ENCODE peak calls at places on chromosomes 1 and 21, in eight cellular contexts. E is astrocyte of the spinal cord, L is endothelial cell of umbilical vein, F is tibial artery, U is left ventricle myocardium inferior, C is Peyer's patch, M is GM13976, V is H9. O is an unnamed sample.

GRCh38 chr1:2212542-2213491 is 15.3 kb upstream of the SKI start:
- DNase-seq in E (peak), L (peak), F (peak), U (peak), C (peak), M (peak), V (peak), O (peak)

GRCh38 chr21:17793675-17794123 is 25.5 kb downstream of the C21orf91 start:
- DNase-seq in E (peak), L (peak), F (no peak), U (no peak), C (no peak), M (no peak), V (no peak), O (no peak)

GRCh38 chr21:41185802-41186201 is 17.8 kb downstream of the BACE2 start:
- DNase-seq in E (no peak), L (no peak), F (no peak), U (no peak), C (no peak), M (no peak), V (no peak), O (no peak)

GRCh38 chr1:162987866-162988265 is 81.3 kb upstream of the RGS4 start:
- DNase-seq in E (peak), L (peak), F (no peak), U (no peak), C (no peak), M (no peak), V (no peak), O (no peak)

GRCh38 chr1:9382923-9383491 is 90.3 kb downstream of the SPSB1 start:
- DNase-seq in E (no peak), L (no peak), F (no peak), U (no peak), C (no peak), M (no peak), V (no peak), O (peak)

GRCh38 chr1:90434460-90434859 is 282.6 kb downstream of the BARHL2 start:
- DNase-seq in E (no peak), L (peak), F (no peak), U (no peak), C (no peak), M (no peak), V (peak), O (no peak)

GRCh38 chr1:153977250-153978240 is at the start of gene JTB:
- DNase-seq in E (peak), L (peak), F (peak), U (peak), C (peak), M (peak), V (peak), O (peak)

GRCh38 chr1:1573843-1574720 is 581 bp downstream of the SSU72 start:
- DNase-seq in E (peak), L (peak), F (peak), U (peak), C (no peak), M (peak), V (peak), O (peak)

GRCh38 chr1:221381858-221382623 is 359.8 kb downstream of the DUSP10 start:
- DNase-seq in E (no peak), L (no peak), F (no peak), U (no peak), C (no peak), M (no peak), V (no peak), O (no peak)

GRCh38 chr1:50047916-50048694 is 24.4 kb upstream of the AGBL4 start:
- DNase-seq in E (no peak), L (no peak), F (no peak), U (no peak), C (peak), M (no peak), V (peak), O (peak)

GRCh38 chr1:31583995-31584868 is 7.9 kb downstream of the TINAGL1 start:
- DNase-seq in E (peak), L (peak), F (peak), U (peak), C (no peak), M (no peak), V (no peak), O (no peak)

GRCh38 chr1:7224644-7225043 is 439.4 kb downstream of the CAMTA1 start:
- DNase-seq in E (no peak), L (no peak), F (no peak), U (no peak), C (no peak), M (no peak), V (peak), O (no peak)

GRCh38 chr1:91889717-91890459 is 3.9 kb upstream of the TGFBR3 start:
- DNase-seq in E (no peak), L (peak), F (no peak), U (no peak), C (no peak), M (no peak), V (no peak), O (no peak)

GRCh38 chr1:91894036-91894761 is 8.2 kb upstream of the TGFBR3 start:
- DNase-seq in E (no peak), L (no peak), F (no peak), U (no peak), C (no peak), M (no peak), V (no peak), O (no peak)

GRCh38 chr1:91891969-91892368 is 6.0 kb upstream of the TGFBR3 start:
- DNase-seq in E (peak), L (no peak), F (no peak), U (no peak), C (no peak), M (no peak), V (peak), O (no peak)

GRCh38 chr1:91895832-91896556 is 10.0 kb upstream of the TGFBR3 start:
- DNase-seq in E (no peak), L (no peak), F (no peak), U (no peak), C (no peak), M (no peak), V (no peak), O (no peak)

DNA sequence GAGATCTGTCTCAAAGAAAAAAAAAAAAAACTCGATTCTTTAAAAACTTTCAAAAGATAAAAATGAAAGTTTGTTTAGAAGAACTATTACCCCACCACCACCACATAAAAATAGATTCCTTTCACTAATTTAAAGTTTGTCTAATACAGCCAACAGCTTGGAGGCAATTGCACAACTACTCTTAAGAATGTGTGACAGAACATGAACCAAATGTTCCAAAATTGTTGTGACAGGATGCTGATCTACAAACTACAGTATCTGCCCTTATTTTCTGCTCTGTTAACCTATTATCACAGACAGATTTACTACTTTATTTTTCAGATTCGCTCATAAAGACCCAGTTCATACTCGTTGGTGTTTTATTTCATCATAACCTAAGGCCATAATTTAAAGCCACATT is 5.5 kb upstream of the TGFBR3 start:
- DNase-seq in E (no peak), L (no peak), F (no peak), U (no peak), C (no peak), M (no peak), V (no peak), O (no peak)
- TF ChIP-seq CTCF in E (no peak), L (no peak), F (no peak), U (no peak), C (no peak), M (no peak), V (no peak), O (no peak)

GRCh38 chr21:38048241-38048640 is 132.0 kb upstream of the KCNJ6 start:
- DNase-seq in E (no peak), L (no peak), F (no peak), U (no peak), C (no peak), M (no peak), V (no peak), O (no peak)
- TF ChIP-seq CTCF in E (no peak), L (no peak), F (no peak), U (no peak), C (no peak), M (no peak), V (no peak), O (no peak)

GRCh38 chr1:23854568-23854967 is 13.5 kb downstream of the FUCA1 start:
- DNase-seq in E (no peak), L (peak), F (no peak), U (no peak), C (no peak), M (no peak), V (no peak), O (no peak)
- TF ChIP-seq CTCF in E (peak), L (peak), F (no peak), U (peak), C (no peak), M (peak), V (peak), O (no peak)

DNA sequence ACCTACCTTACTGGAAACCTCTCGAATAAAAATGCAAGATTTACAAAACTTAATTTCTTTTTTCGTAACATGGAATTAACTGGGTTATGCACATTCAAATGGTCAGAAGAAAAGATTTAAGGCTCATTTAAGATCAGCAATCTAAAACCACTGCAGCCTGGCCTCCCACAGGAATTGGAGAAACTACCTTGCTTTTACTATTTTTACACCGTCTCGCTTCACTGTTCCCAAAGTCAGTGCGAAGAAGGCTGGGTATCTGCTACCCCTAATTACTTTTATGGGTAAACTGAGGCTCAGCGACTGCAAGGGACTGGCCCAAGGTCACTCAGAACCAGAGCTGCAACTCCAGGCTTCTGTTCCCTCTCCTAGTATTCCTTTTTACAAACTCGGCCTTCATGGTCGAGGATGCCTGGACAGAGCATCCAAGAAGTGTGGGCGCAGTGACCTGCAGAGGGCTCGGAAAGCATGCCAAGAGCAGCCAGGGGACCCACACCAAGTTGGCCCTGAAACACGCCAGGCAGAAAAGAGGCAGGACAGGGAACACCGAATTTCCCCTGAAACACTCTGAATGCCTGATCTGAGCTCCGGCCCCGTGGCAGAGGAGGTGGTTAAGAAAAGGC is 931 bp downstream of the PAXBP1 start:
- DNase-seq in E (peak), L (peak), F (peak), U (peak), C (no peak), M (no peak), V (no peak), O (no peak)
- TF ChIP-seq CTCF in E (no peak), L (no peak), F (no peak), U (no peak), C (no peak), M (no peak), V (no peak), O (no peak)

GRCh38 chr21:37060296-37060695 is 12.6 kb downstream of the PIGP start:
- DNase-seq in E (peak), L (peak), F (peak), U (no peak), C (no peak), M (no peak), V (peak), O (peak)
- TF ChIP-seq CTCF in E (peak), L (no peak), F (no peak), U (no peak), C (no peak), M (no peak), V (no peak), O (no peak)

DNA sequence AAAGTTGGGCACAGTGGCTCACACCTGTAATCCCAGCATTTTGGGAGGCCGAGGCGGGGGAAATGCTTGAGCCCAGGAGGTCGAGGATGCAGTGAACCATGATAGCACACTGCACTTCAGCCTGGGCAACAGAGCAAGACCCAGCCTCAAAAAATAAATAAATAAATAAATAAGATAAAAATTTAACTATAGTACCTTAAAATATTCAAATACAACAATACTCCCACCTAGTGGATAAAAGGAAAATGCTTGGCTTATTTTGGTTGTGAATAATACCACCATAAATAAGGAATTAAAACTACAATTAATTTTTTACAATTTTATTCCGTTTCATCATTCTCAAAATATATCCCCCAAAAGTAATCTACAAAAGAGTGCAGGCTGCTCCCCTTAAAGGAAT is 8.1 kb downstream of the PSMG1 start:
- DNase-seq in E (peak), L (peak), F (no peak), U (no peak), C (no peak), M (no peak), V (no peak), O (no peak)
- TF ChIP-seq CTCF in E (peak), L (peak), F (peak), U (peak), C (no peak), M (no peak), V (peak), O (peak)

DNA sequence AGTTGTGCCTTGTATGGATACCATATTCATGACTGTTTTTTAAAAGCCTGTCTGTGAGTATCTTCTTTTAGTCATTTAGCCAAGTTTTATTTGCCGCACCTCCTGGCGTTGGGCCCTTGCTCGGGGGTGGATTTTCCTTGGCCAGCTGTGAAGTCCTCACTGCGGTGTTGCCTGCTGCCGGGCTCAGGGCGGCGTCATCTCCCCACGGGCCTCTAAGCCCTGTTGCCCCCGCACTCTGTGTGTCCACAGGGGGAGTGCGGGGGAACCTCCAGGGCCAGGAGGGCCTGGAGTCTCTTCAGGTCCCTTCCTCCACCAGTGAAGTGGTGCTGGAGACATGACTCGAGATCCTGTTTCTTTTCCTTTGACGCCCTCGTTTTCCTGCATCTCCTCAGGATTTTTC is 65.8 kb upstream of the DIP2A start:
- DNase-seq in E (peak), L (no peak), F (no peak), U (peak), C (no peak), M (no peak), V (no peak), O (no peak)
- TF ChIP-seq CTCF in E (no peak), L (no peak), F (no peak), U (no peak), C (no peak), M (no peak), V (no peak), O (no peak)

O was measured in nephron progenitor cell.